ENCODE peak calls at places on chromosomes 11 and 22, in five cellular contexts. Q is tibial nerve, F is endothelial cell of umbilical vein, M is psoas muscle, T is HFF-Myc. C is an unnamed sample.

GRCh38 chr22:41446057-41446501 is 522 bp downstream of the TOB2 start:
- DNase-seq in Q (no peak), F (peak), M (peak), T (no peak), C (no peak)

GRCh38 chr11:42239102-42239501 is 779.6 kb upstream of the LRRC4C start:
- DNase-seq in Q (no peak), F (no peak), M (no peak), T (peak), C (peak)

GRCh38 chr22:29073618-29074275 is 912 bp downstream of the KREMEN1 start:
- DNase-seq in Q (no peak), F (no peak), M (peak), T (no peak), C (no peak)

GRCh38 chr11:85540635-85541034 is 86.5 kb downstream of the DLG2 start:
- DNase-seq in Q (no peak), F (no peak), M (peak), T (no peak), C (no peak)

GRCh38 chr11:235180-235997 is 753 bp downstream of the SIRT3 start:
- DNase-seq in Q (no peak), F (no peak), M (no peak), T (no peak), C (no peak)

GRCh38 chr22:41001722-41002122 is 50.5 kb downstream of the RBX1 start:
- DNase-seq in Q (no peak), F (no peak), M (no peak), T (no peak), C (no peak)

GRCh38 chr11:35794850-35795249 is 132.3 kb downstream of the TRIM44 start:
- DNase-seq in Q (no peak), F (no peak), M (no peak), T (peak), C (no peak)

GRCh38 chr11:73200256-73200655 is 17.8 kb upstream of the P2RY2 start:
- DNase-seq in Q (no peak), F (no peak), M (peak), T (no peak), C (no peak)

GRCh38 chr22:31871475-31871874 is 72.9 kb upstream of the YWHAH start:
- DNase-seq in Q (no peak), F (no peak), M (no peak), T (no peak), C (no peak)

GRCh38 chr11:64913171-64913727 is 3.8 kb downstream of the ATG2A start:
- DNase-seq in Q (no peak), F (no peak), M (no peak), T (no peak), C (no peak)

GRCh38 chr22:27962268-27963191 is 43.5 kb upstream of the PITPNB start:
- DNase-seq in Q (no peak), F (peak), M (peak), T (no peak), C (peak)
- H3K4me3 ChIP-seq in Q (no peak), F (no peak), M (no peak), T (no peak), C (no peak)

GRCh38 chr22:26174280-26174679 is 5.0 kb downstream of the SEZ6L start:
- DNase-seq in Q (no peak), F (no peak), M (no peak), T (no peak), C (no peak)

GRCh38 chr22:26169312-26170111 is at the start of gene SEZ6L:
- DNase-seq in Q (no peak), F (no peak), M (peak), T (no peak), C (no peak)

GRCh38 chr22:26170112-26170492 is 840 bp downstream of the SEZ6L start:
- DNase-seq in Q (no peak), F (no peak), M (no peak), T (no peak), C (no peak)

GRCh38 chr22:26170795-26171194 is 1.5 kb downstream of the SEZ6L start:
- DNase-seq in Q (no peak), F (no peak), M (no peak), T (no peak), C (no peak)

GRCh38 chr22:26172389-26172990 is 3.2 kb downstream of the SEZ6L start:
- DNase-seq in Q (no peak), F (peak), M (peak), T (no peak), C (no peak)
- TF ChIP-seq CTCF in Q (no peak), F (peak), M (peak), T (peak), C (peak)

DNA sequence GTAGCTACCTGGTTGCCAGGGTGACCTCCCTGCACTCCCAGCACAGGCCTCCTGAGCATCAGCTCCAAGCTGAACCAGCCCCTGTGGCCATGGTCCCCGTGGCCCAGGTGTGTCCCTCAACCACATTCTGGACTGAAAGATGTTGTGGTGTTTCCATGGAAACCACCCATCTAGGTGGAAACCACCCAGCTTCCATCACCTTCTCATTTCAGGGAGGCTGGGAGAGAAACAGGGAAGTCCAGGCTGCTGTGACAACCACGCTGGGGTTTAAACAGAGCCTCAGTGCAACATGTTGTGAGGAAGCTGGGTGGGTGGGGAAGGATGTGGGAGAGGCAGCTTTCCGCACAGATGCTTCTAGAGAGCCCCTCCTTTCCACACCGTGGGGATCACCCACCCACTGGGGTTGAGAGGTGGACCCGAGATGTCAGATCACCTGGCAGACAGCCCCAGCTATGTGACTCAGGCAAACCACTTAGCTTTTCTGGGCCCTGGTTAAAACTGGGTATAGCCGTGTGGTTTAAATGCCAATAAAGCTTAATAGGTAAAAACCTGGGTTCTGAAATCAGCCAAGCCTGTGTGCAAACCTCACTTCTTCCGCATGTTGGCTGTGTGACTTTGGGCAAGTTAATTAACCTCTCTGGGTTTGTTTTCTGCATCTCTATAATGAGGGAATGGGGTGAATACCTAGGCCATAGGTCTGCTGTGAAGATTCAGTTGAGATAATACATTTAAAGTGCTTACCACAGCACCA is 46.4 kb downstream of the CD82 start:
- DNase-seq in Q (no peak), F (no peak), M (no peak), T (no peak), C (no peak)
- H3K4me3 ChIP-seq in Q (no peak), F (no peak), M (no peak), T (no peak), C (no peak)

GRCh38 chr22:46355369-46355995 is 20.0 kb downstream of the TRMU start:
- DNase-seq in Q (peak), F (peak), M (peak), T (peak), C (peak)
- TF ChIP-seq CTCF in Q (peak), F (peak), M (peak), T (peak), C (peak)

GRCh38 chr11:114359342-114359741 is 41.0 kb downstream of the C11orf71 start:
- DNase-seq in Q (no peak), F (peak), M (no peak), T (no peak), C (no peak)
- H3K4me3 ChIP-seq in Q (no peak), F (no peak), M (no peak), T (no peak), C (no peak)

DNA sequence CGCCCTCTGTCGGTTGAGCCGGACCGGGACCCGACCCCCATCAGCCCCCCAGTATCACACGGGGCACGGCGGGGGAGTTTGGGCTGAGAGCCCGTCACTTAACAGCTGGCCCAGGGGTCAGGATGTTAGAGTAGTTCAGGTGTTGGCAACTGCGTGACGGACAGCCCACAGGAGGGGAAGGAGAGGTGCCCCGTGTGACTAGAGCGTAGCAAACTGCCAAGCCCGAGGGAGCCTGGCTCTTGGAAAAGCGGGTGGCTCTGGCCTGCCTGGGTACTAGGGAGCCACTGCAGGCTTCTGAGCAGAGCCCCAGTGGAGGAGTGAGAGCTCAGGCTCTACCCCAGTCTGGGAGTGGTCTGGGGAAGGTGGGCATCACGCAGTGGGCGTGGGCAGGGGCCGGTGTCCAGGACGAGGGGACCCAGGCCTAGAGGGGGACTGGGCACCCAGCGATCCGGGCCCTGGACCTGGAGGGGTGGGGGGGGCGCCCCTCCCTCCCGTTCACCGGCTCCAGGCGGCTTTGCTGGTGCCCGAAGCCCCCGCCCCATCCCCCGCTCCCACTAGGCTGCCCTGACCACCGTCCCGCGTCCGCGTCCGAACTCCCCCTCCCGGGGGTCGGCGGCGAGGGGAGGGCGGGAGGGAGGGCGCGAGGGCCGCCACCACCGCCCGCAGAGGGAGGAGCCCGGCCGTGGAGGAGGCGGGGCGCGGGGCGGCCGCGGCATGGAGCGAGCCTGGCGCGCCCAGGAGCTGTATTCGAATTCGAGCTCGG is 24.4 kb downstream of the SHANK3 start:
- DNase-seq in Q (no peak), F (no peak), M (peak), T (no peak), C (no peak)
- TF ChIP-seq CTCF in Q (no peak), F (peak), M (peak), T (peak), C (peak)

DNA sequence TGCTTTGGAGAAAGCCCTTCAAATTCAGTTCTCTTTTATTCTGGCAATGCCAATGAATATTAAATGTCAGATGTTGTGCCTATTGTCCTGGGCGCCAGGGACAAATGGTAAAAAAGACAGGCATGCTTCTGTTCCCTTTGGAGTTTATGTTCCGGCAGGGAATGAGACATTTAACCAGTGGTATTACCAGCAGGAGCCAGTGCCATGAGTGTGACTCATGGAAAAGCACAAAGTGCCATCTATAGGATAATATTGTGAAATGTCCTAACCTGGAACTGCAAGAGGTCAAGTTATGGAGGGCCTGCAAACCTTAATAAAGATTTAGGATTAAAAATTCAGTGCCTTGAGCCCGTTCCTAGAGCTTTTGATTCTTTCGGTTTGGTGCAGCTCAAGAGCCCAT is 39.5 kb downstream of the REXO2 start:
- DNase-seq in Q (no peak), F (no peak), M (no peak), T (no peak), C (no peak)
- H3K4me3 ChIP-seq in Q (no peak), F (no peak), M (no peak), T (no peak), C (no peak)

GRCh38 chr22:43317252-43317651 is 25.9 kb downstream of the SCUBE1 start:
- DNase-seq in Q (no peak), F (no peak), M (no peak), T (no peak), C (no peak)

GRCh38 chr22:43314611-43315010 is 28.6 kb downstream of the SCUBE1 start:
- DNase-seq in Q (no peak), F (no peak), M (no peak), T (no peak), C (no peak)

GRCh38 chr22:43315687-43316217 is 27.4 kb downstream of the SCUBE1 start:
- DNase-seq in Q (no peak), F (no peak), M (no peak), T (no peak), C (no peak)

GRCh38 chr22:43320943-43321900 is 21.9 kb downstream of the SCUBE1 start:
- DNase-seq in Q (no peak), F (no peak), M (no peak), T (no peak), C (no peak)

GRCh38 chr22:43319661-43320486 is 23.3 kb downstream of the SCUBE1 start:
- DNase-seq in Q (no peak), F (no peak), M (no peak), T (no peak), C (no peak)
- TF ChIP-seq CTCF in Q (no peak), F (no peak), M (no peak), T (no peak), C (no peak)